ENCODE peak calls at places on chromosomes 13 and 19, in four cellular contexts. One of them, this sample, is unnamed.

GRCh38 chr13:44267966-44268365 is 105.7 kb upstream of the SERP2 start:
- DNase-seq in HepG2: no peak
- DNase-seq in K562: no peak
- DNase-seq in GM12878: no peak
- DNase-seq in this sample: no peak

GRCh38 chr19:34639491-34640085 is 37.4 kb downstream of the SCGB2B2 start:
- DNase-seq in HepG2: peak; percentile 82
- DNase-seq in K562: peak; percentile 45
- DNase-seq in GM12878: peak; percentile 13
- DNase-seq in this sample: peak; percentile 92

GRCh38 chr13:109785141-109785891 is 1.1 kb downstream of the IRS2 start:
- DNase-seq in HepG2: no peak
- DNase-seq in K562: no peak
- DNase-seq in GM12878: no peak
- DNase-seq in this sample: peak; percentile 50

GRCh38 chr19:50365434-50366306 is at the start of gene NAPSA:
- DNase-seq in HepG2: no peak
- DNase-seq in K562: no peak
- DNase-seq in GM12878: no peak
- DNase-seq in this sample: no peak

GRCh38 chr13:40789275-40790231 is at the start of gene SLC25A15:
- DNase-seq in HepG2: peak; percentile 67
- DNase-seq in K562: peak; percentile 86
- DNase-seq in GM12878: no peak
- DNase-seq in this sample: peak; percentile 80

GRCh38 chr13:100128373-100128772 is 39.5 kb downstream of the PCCA start:
- DNase-seq in HepG2: peak; percentile 24
- DNase-seq in K562: no peak
- DNase-seq in GM12878: no peak
- DNase-seq in this sample: no peak

GRCh38 chr19:30367421-30367820 is 4.8 kb upstream of the ZNF536 start:
- DNase-seq in HepG2: no peak
- DNase-seq in K562: no peak
- DNase-seq in GM12878: no peak
- DNase-seq in this sample: no peak

GRCh38 chr19:15869109-15869555 is 28.7 kb downstream of the CYP4F2 start:
- DNase-seq in HepG2: peak; percentile 60
- DNase-seq in K562: peak; percentile 80
- DNase-seq in GM12878: no peak
- DNase-seq in this sample: peak; percentile 46

GRCh38 chr19:10256970-10257615 is 5.1 kb downstream of the MRPL4 start:
- DNase-seq in HepG2: no peak
- DNase-seq in K562: no peak
- DNase-seq in GM12878: no peak
- DNase-seq in this sample: no peak
- H3K36me3 ChIP-seq in HepG2: peaks cover 40% of the 10 kb centered on the region
- H3K36me3 ChIP-seq in K562: peaks cover 60% of the 10 kb centered on the region
- H3K36me3 ChIP-seq in GM12878: peaks cover 22% of the 10 kb centered on the region
- H3K36me3 ChIP-seq in this sample: peaks cover 10% of the 10 kb centered on the region

GRCh38 chr19:58471736-58472135 is 4.4 kb upstream of the ZNF446 start:
- DNase-seq in HepG2: no peak
- DNase-seq in K562: no peak
- DNase-seq in GM12878: no peak
- DNase-seq in this sample: no peak

GRCh38 chr19:58468216-58468839 is 1.4 kb downstream of the ZNF324 start:
- DNase-seq in HepG2: no peak
- DNase-seq in K562: no peak
- DNase-seq in GM12878: no peak
- DNase-seq in this sample: no peak

GRCh38 chr19:58466089-58466759 is 656 bp upstream of the ZNF324 start:
- DNase-seq in HepG2: no peak
- DNase-seq in K562: no peak
- DNase-seq in GM12878: no peak
- DNase-seq in this sample: no peak

GRCh38 chr19:58469241-58470013 is 2.5 kb downstream of the ZNF324 start:
- DNase-seq in HepG2: no peak
- DNase-seq in K562: no peak
- DNase-seq in GM12878: no peak
- DNase-seq in this sample: no peak

GRCh38 chr19:58466760-58467589 is at the start of gene ZNF324:
- DNase-seq in HepG2: peak; percentile 94
- DNase-seq in K562: peak; percentile 96
- DNase-seq in GM12878: peak; percentile 76
- DNase-seq in this sample: peak; percentile 100
- TF ChIP-seq JUNB in HepG2: no peak
- TF ChIP-seq JUNB in K562: no peak
- TF ChIP-seq JUNB in GM12878: no peak
- TF ChIP-seq JUNB in this sample: no peak

GRCh38 chr19:42175335-42175734 is 42.1 kb downstream of the DEDD2 start:
- DNase-seq in HepG2: no peak
- DNase-seq in K562: no peak
- DNase-seq in GM12878: no peak
- DNase-seq in this sample: no peak

GRCh38 chr19:42172261-42172660 is 40.0 kb upstream of the POU2F2 start:
- DNase-seq in HepG2: no peak
- DNase-seq in K562: no peak
- DNase-seq in GM12878: no peak
- DNase-seq in this sample: no peak

GRCh38 chr19:42175952-42176648 is 41.4 kb downstream of the DEDD2 start:
- DNase-seq in HepG2: no peak
- DNase-seq in K562: no peak
- DNase-seq in GM12878: no peak
- DNase-seq in this sample: peak; percentile 75

GRCh38 chr19:42173695-42174094 is 41.4 kb upstream of the POU2F2 start:
- DNase-seq in HepG2: no peak
- DNase-seq in K562: no peak
- DNase-seq in GM12878: no peak
- DNase-seq in this sample: no peak

DNA sequence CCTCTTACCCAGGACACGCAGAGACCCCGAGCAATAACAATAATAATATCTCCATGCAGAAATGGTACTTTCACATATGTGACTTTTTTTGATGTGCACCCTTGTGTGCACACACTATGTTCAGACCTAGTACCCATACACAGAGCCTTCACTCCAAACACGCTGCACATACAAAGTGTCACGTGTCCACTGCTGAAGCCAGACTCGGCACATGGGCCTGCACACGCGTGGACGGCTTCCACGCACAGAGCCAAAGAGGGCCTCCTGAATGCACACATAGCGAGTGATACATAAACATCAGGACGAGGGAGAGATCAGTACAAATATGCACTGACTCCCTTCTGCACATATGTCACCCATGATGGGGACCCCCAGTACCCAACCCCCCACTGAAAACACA is 41.9 kb upstream of the POU2F2 start:
- DNase-seq in HepG2: no peak
- DNase-seq in K562: no peak
- DNase-seq in GM12878: no peak
- DNase-seq in this sample: no peak
- H3K36me3 ChIP-seq in HepG2: no peaks in the 10 kb centered on the region
- H3K36me3 ChIP-seq in K562: no peaks in the 10 kb centered on the region
- H3K36me3 ChIP-seq in GM12878: no peaks in the 10 kb centered on the region
- H3K36me3 ChIP-seq in this sample: no peaks in the 10 kb centered on the region

GRCh38 chr13:49512578-49512977 is 16.8 kb downstream of the PHF11 start:
- DNase-seq in HepG2: no peak
- DNase-seq in K562: no peak
- DNase-seq in GM12878: no peak
- DNase-seq in this sample: no peak

GRCh38 chr13:49517461-49517860 is 21.7 kb downstream of the PHF11 start:
- DNase-seq in HepG2: peak; percentile 26
- DNase-seq in K562: no peak
- DNase-seq in GM12878: no peak
- DNase-seq in this sample: peak; percentile 36

GRCh38 chr13:49521216-49521615 is 25.5 kb downstream of the PHF11 start:
- DNase-seq in HepG2: no peak
- DNase-seq in K562: no peak
- DNase-seq in GM12878: no peak
- DNase-seq in this sample: no peak

GRCh38 chr13:49516467-49516866 is 20.7 kb downstream of the PHF11 start:
- DNase-seq in HepG2: no peak
- DNase-seq in K562: no peak
- DNase-seq in GM12878: no peak
- DNase-seq in this sample: no peak
- TF ChIP-seq JUNB in HepG2: no peak
- TF ChIP-seq JUNB in K562: no peak
- TF ChIP-seq JUNB in GM12878: no peak
- TF ChIP-seq JUNB in this sample: no peak

DNA sequence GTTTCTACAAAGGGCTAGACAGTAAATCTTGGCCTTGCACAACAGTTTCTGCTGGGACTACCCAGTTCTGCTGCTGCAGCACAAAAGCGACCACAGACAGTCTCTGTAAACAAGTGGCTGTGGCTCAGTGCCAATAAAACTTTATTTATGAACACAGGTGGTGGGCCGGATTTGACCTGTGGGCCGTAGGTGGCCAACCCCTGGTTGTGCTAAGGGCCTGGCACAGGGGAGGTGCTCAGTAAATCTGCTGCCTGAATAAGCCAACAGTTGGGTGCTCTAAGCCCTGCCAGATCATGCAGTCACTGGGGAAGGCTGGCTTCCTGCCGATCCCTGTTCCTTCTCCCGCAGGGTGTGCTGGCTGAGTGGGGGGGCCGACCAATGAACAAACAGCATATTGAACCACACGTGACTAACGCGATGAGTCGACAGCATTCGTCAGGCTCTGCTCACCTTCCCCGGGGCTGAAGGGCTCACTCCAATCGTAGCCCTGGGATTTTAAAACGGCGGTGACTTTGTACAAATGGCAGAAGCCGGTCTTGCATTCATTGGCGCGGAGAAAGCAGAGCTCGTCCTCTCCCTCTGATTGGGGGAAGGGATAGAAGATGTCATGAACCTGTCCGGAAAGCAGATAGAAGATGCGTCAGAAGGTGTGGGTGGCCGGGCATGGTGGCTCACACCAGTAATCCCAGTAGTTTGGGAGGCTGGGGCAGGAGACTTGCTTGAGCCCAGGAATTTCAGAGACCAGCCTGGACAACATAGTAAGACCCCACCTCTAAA is 24.3 kb upstream of the MYDGF start:
- DNase-seq in HepG2: no peak
- DNase-seq in K562: peak; percentile 54
- DNase-seq in GM12878: no peak
- DNase-seq in this sample: no peak
- H3K36me3 ChIP-seq in HepG2: peaks cover 64% of the 10 kb centered on the region
- H3K36me3 ChIP-seq in K562: peaks cover 87% of the 10 kb centered on the region
- H3K36me3 ChIP-seq in GM12878: peaks cover 23% of the 10 kb centered on the region
- H3K36me3 ChIP-seq in this sample: peaks cover 15% of the 10 kb centered on the region

GRCh38 chr13:101673360-101674105 is 221.1 kb downstream of the ITGBL1 start:
- DNase-seq in HepG2: no peak
- DNase-seq in K562: no peak
- DNase-seq in GM12878: no peak
- DNase-seq in this sample: no peak
- TF ChIP-seq JUNB in HepG2: no peak
- TF ChIP-seq JUNB in K562: no peak
- TF ChIP-seq JUNB in GM12878: no peak
- TF ChIP-seq JUNB in this sample: no peak

DNA sequence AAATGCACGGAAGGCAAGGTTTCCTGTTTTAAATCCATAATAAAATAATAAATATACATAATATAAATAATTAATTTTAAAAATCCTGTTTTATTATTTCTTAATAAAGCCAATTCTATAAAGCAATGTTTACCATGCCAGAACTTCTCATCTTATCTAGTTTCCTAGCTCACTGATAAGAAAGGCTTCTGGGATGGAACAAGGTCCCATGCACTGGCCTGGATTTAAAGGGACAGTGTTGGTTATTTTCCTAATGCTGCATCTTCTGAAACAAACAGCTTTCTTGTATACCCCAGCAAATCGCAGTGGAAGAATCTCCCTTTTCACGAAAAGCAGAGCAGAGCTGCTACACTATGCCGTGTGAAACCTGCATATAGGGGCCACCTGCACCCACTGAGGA is 68.8 kb downstream of the LNX2 start:
- DNase-seq in HepG2: no peak
- DNase-seq in K562: no peak
- DNase-seq in GM12878: no peak
- DNase-seq in this sample: no peak
- H3K36me3 ChIP-seq in HepG2: peaks cover 44% of the 10 kb centered on the region
- H3K36me3 ChIP-seq in K562: peaks cover 14% of the 10 kb centered on the region
- H3K36me3 ChIP-seq in GM12878: peaks cover 15% of the 10 kb centered on the region
- H3K36me3 ChIP-seq in this sample: peaks cover 26% of the 10 kb centered on the region

GRCh38 chr13:114063545-114064515 is 68.6 kb downstream of the RASA3 start:
- DNase-seq in HepG2: no peak
- DNase-seq in K562: peak; percentile 31
- DNase-seq in GM12878: no peak
- DNase-seq in this sample: no peak
- TF ChIP-seq JUNB in HepG2: no peak
- TF ChIP-seq JUNB in K562: no peak
- TF ChIP-seq JUNB in GM12878: no peak
- TF ChIP-seq JUNB in this sample: no peak